ENCODE peak calls at places on chromosomes 13 and 19, in ten cellular contexts. Z, A, O, D, Q, R, X, U, Y and M are unnamed samples.

GRCh38 chr13:74889321-74889720 is 592.6 kb downstream of the TBC1D4 start:
- DNase-seq in Z (no peak), A (peak), O (no peak), D (no peak), Q (no peak), R (no peak), X (no peak), U (peak), Y (no peak), M (no peak)

GRCh38 chr13:27137759-27138158 is 33.9 kb downstream of the USP12 start:
- DNase-seq in Z (no peak), A (peak), O (no peak), D (no peak), Q (no peak), R (no peak), X (no peak), U (no peak), Y (no peak), M (peak)

GRCh38 chr13:107866666-107867623 is 348.4 kb downstream of the LIG4 start:
- DNase-seq in Z (no peak), A (peak), O (peak), D (no peak), Q (peak), R (no peak), X (no peak), U (peak), Y (no peak), M (no peak)

GRCh38 chr19:13001502-13002388 is 6.5 kb downstream of the NFIX start:
- DNase-seq in Z (no peak), A (no peak), O (no peak), D (no peak), Q (no peak), R (no peak), X (no peak), U (no peak), Y (no peak), M (peak)

GRCh38 chr13:43785681-43786471 is 896 bp downstream of the ENOX1 start:
- DNase-seq in Z (no peak), A (peak), O (peak), D (peak), Q (peak), R (no peak), X (peak), U (peak), Y (no peak), M (peak)

GRCh38 chr13:113758651-113759524 is at the start of gene TMEM255B:
- DNase-seq in Z (peak), A (peak), O (peak), D (peak), Q (peak), R (no peak), X (peak), U (peak), Y (peak), M (peak)

GRCh38 chr19:19672816-19673215 is 4.2 kb downstream of the ZNF101 start:
- DNase-seq in Z (no peak), A (no peak), O (no peak), D (no peak), Q (no peak), R (no peak), X (no peak), U (peak), Y (no peak), M (no peak)

GRCh38 chr13:23509781-23510543 is 60.2 kb upstream of the TNFRSF19 start:
- DNase-seq in Z (no peak), A (peak), O (no peak), D (no peak), Q (no peak), R (no peak), X (no peak), U (peak), Y (no peak), M (no peak)

GRCh38 chr19:34324320-34324719 is 40.7 kb upstream of the GPI start:
- DNase-seq in Z (no peak), A (no peak), O (no peak), D (no peak), Q (no peak), R (no peak), X (no peak), U (no peak), Y (no peak), M (no peak)

GRCh38 chr19:21604351-21604926 is 99.0 kb downstream of the ZNF429 start:
- DNase-seq in Z (no peak), A (peak), O (no peak), D (no peak), Q (no peak), R (no peak), X (no peak), U (peak), Y (no peak), M (no peak)

GRCh38 chr19:1465191-1466016 is 13.6 kb downstream of the C19orf25 start:
- DNase-seq in Z (no peak), A (peak), O (peak), D (no peak), Q (no peak), R (no peak), X (no peak), U (peak), Y (no peak), M (no peak)

GRCh38 chr13:66689628-66690027 is 540.5 kb downstream of the PCDH9 start:
- DNase-seq in Z (no peak), A (peak), O (no peak), D (no peak), Q (no peak), R (no peak), X (no peak), U (peak), Y (no peak), M (no peak)

GRCh38 chr19:1914826-1915341 is 9.7 kb downstream of the ADAT3 start:
- DNase-seq in Z (no peak), A (no peak), O (no peak), D (no peak), Q (no peak), R (no peak), X (no peak), U (no peak), Y (no peak), M (no peak)

GRCh38 chr19:13969897-13970296 is 17.6 kb downstream of the DCAF15 start:
- DNase-seq in Z (no peak), A (no peak), O (no peak), D (no peak), Q (no peak), R (no peak), X (no peak), U (no peak), Y (no peak), M (no peak)

GRCh38 chr19:364496-365287 is 20.1 kb upstream of the MIER2 start:
- DNase-seq in Z (no peak), A (no peak), O (no peak), D (no peak), Q (no peak), R (no peak), X (no peak), U (no peak), Y (no peak), M (peak)

GRCh38 chr13:34020388-34020787 is 202.4 kb downstream of the RFC3 start:
- DNase-seq in Z (no peak), A (no peak), O (no peak), D (no peak), Q (no peak), R (no peak), X (no peak), U (no peak), Y (no peak), M (no peak)

GRCh38 chr19:6271721-6272410 is 7.9 kb downstream of the MLLT1 start:
- DNase-seq in Z (no peak), A (peak), O (no peak), D (no peak), Q (no peak), R (no peak), X (no peak), U (peak), Y (no peak), M (peak)

GRCh38 chr19:47057328-47057727 is 8.9 kb upstream of the TMEM160 start:
- DNase-seq in Z (no peak), A (peak), O (no peak), D (no peak), Q (no peak), R (no peak), X (peak), U (peak), Y (no peak), M (no peak)

GRCh38 chr19:1618157-1619093 is 13.2 kb upstream of the UQCR11 start:
- DNase-seq in Z (no peak), A (peak), O (peak), D (peak), Q (no peak), R (no peak), X (peak), U (peak), Y (no peak), M (no peak)

GRCh38 chr13:50248537-50249521 is 233.6 kb downstream of the KCNRG start:
- DNase-seq in Z (no peak), A (no peak), O (no peak), D (no peak), Q (no peak), R (no peak), X (no peak), U (no peak), Y (no peak), M (no peak)

GRCh38 chr19:5587661-5588060 is 19.9 kb upstream of the TINCR start:
- DNase-seq in Z (no peak), A (no peak), O (no peak), D (no peak), Q (no peak), R (no peak), X (no peak), U (no peak), Y (no peak), M (no peak)

GRCh38 chr13:71218960-71219359 is 648.0 kb downstream of the DACH1 start:
- DNase-seq in Z (no peak), A (peak), O (no peak), D (no peak), Q (no peak), R (no peak), X (no peak), U (no peak), Y (no peak), M (no peak)

GRCh38 chr19:4573682-4574081 is 14.2 kb upstream of the SEMA6B start:
- DNase-seq in Z (no peak), A (no peak), O (no peak), D (no peak), Q (no peak), R (no peak), X (no peak), U (no peak), Y (no peak), M (no peak)

GRCh38 chr13:30313307-30313706 is 6.0 kb upstream of the KATNAL1 start:
- DNase-seq in Z (no peak), A (no peak), O (no peak), D (no peak), Q (no peak), R (no peak), X (no peak), U (no peak), Y (no peak), M (no peak)

GRCh38 chr19:54430306-54431254 is 15.3 kb downstream of the TTYH1 start:
- DNase-seq in Z (peak), A (peak), O (peak), D (peak), Q (no peak), R (no peak), X (peak), U (peak), Y (peak), M (peak)

GRCh38 chr13:66171821-66172220 is 1058.3 kb downstream of the PCDH9 start:
- DNase-seq in Z (no peak), A (no peak), O (no peak), D (no peak), Q (no peak), R (no peak), X (no peak), U (no peak), Y (no peak), M (no peak)

GRCh38 chr13:70034280-70034679 is 73.3 kb upstream of the ATXN8OS start:
- DNase-seq in Z (no peak), A (no peak), O (no peak), D (no peak), Q (no peak), R (no peak), X (no peak), U (no peak), Y (no peak), M (no peak)

GRCh38 chr13:40692946-40693345 is 26.5 kb upstream of the FOXO1 start:
- DNase-seq in Z (no peak), A (peak), O (no peak), D (no peak), Q (no peak), R (no peak), X (no peak), U (peak), Y (no peak), M (no peak)

GRCh38 chr13:42048625-42049453 is at the start of gene DGKH:
- DNase-seq in Z (peak), A (peak), O (peak), D (peak), Q (peak), R (peak), X (peak), U (peak), Y (peak), M (peak)

GRCh38 chr13:29369060-29369743 is 226.3 kb downstream of the SLC7A1 start:
- DNase-seq in Z (no peak), A (peak), O (no peak), D (no peak), Q (peak), R (no peak), X (peak), U (peak), Y (no peak), M (no peak)

GRCh38 chr13:79870123-79870522 is 389.2 kb downstream of the NDFIP2 start:
- DNase-seq in Z (no peak), A (no peak), O (no peak), D (no peak), Q (no peak), R (no peak), X (no peak), U (peak), Y (no peak), M (no peak)

GRCh38 chr19:35790981-35791813 is 15.8 kb downstream of the ARHGAP33 start:
- DNase-seq in Z (no peak), A (no peak), O (peak), D (no peak), Q (no peak), R (no peak), X (no peak), U (no peak), Y (no peak), M (peak)

GRCh38 chr19:6970478-6970877 is 50.8 kb downstream of the MBD3L2B start:
- DNase-seq in Z (no peak), A (no peak), O (no peak), D (no peak), Q (no peak), R (no peak), X (no peak), U (no peak), Y (no peak), M (no peak)

GRCh38 chr13:44331446-44331845 is 42.2 kb upstream of the SERP2 start:
- DNase-seq in Z (no peak), A (peak), O (no peak), D (no peak), Q (peak), R (no peak), X (no peak), U (peak), Y (no peak), M (no peak)

GRCh38 chr19:46493236-46494114 is 2.2 kb downstream of the PNMA8B start:
- DNase-seq in Z (no peak), A (peak), O (peak), D (peak), Q (no peak), R (no peak), X (no peak), U (peak), Y (no peak), M (peak)

GRCh38 chr19:2089001-2089711 is 7.0 kb downstream of the MOB3A start:
- DNase-seq in Z (no peak), A (peak), O (peak), D (no peak), Q (no peak), R (no peak), X (peak), U (peak), Y (peak), M (no peak)

GRCh38 chr19:33804021-33804799 is 7.5 kb downstream of the KCTD15 start:
- DNase-seq in Z (no peak), A (peak), O (no peak), D (no peak), Q (no peak), R (no peak), X (no peak), U (peak), Y (no peak), M (peak)

GRCh38 chr19:4613258-4613751 is 26.0 kb upstream of the TNFAIP8L1 start:
- DNase-seq in Z (no peak), A (no peak), O (no peak), D (no peak), Q (no peak), R (no peak), X (no peak), U (no peak), Y (no peak), M (no peak)